ENCODE peak calls at places on chromosomes 5 and 9, in nine cellular contexts. One of them, this sample, is unnamed.

GRCh38 chr5:133969654-133970324 is 1.4 kb upstream of the C5orf15 start:
- DNase-seq in skeletal muscle cell: no peak
- DNase-seq in NT2/D1: no peak
- DNase-seq in A172: no peak
- DNase-seq in IMR-90: peak
- DNase-seq in germinal center: peak
- DNase-seq in astrocyte: no peak
- DNase-seq in suprapubic skin: no peak
- DNase-seq in dorsolateral prefrontal cortex: no peak
- DNase-seq in this sample: no peak

GRCh38 chr5:173802670-173803165 is 85.4 kb upstream of the CPEB4 start:
- DNase-seq in suprapubic skin: no peak
- DNase-seq in germinal center: no peak
- DNase-seq in astrocyte: no peak
- DNase-seq in NT2/D1: no peak
- DNase-seq in dorsolateral prefrontal cortex: no peak
- DNase-seq in skeletal muscle cell: no peak
- DNase-seq in IMR-90: peak
- DNase-seq in A172: no peak
- DNase-seq in this sample: no peak

GRCh38 chr9:131585375-131585774 is 40.1 kb downstream of the PRRT1B start:
- DNase-seq in suprapubic skin: no peak
- DNase-seq in astrocyte: no peak
- DNase-seq in germinal center: no peak
- DNase-seq in IMR-90: peak
- DNase-seq in skeletal muscle cell: no peak
- DNase-seq in NT2/D1: no peak
- DNase-seq in A172: no peak
- DNase-seq in dorsolateral prefrontal cortex: no peak
- DNase-seq in this sample: no peak

GRCh38 chr9:76213751-76214150 is 180.5 kb downstream of the RFK start:
- DNase-seq in A172: no peak
- DNase-seq in IMR-90: no peak
- DNase-seq in NT2/D1: no peak
- DNase-seq in suprapubic skin: no peak
- DNase-seq in skeletal muscle cell: no peak
- DNase-seq in germinal center: no peak
- DNase-seq in dorsolateral prefrontal cortex: no peak
- DNase-seq in astrocyte: peak
- DNase-seq in this sample: no peak

GRCh38 chr5:33180900-33181299 is 259.9 kb upstream of the TARS1 start:
- DNase-seq in NT2/D1: peak
- DNase-seq in IMR-90: peak
- DNase-seq in dorsolateral prefrontal cortex: no peak
- DNase-seq in germinal center: no peak
- DNase-seq in A172: peak
- DNase-seq in skeletal muscle cell: no peak
- DNase-seq in suprapubic skin: no peak
- DNase-seq in astrocyte: peak
- DNase-seq in this sample: no peak

GRCh38 chr5:53019320-53019719 is 30.2 kb downstream of the ITGA2 start:
- DNase-seq in skeletal muscle cell: no peak
- DNase-seq in astrocyte: peak
- DNase-seq in NT2/D1: no peak
- DNase-seq in dorsolateral prefrontal cortex: no peak
- DNase-seq in A172: peak
- DNase-seq in suprapubic skin: no peak
- DNase-seq in germinal center: no peak
- DNase-seq in IMR-90: peak
- DNase-seq in this sample: no peak

GRCh38 chr9:127788337-127789011 is 2.6 kb downstream of the CDK9 start:
- DNase-seq in A172: no peak
- DNase-seq in NT2/D1: no peak
- DNase-seq in astrocyte: no peak
- DNase-seq in suprapubic skin: no peak
- DNase-seq in dorsolateral prefrontal cortex: no peak
- DNase-seq in germinal center: no peak
- DNase-seq in skeletal muscle cell: no peak
- DNase-seq in IMR-90: no peak
- DNase-seq in this sample: no peak

GRCh38 chr9:135409286-135410200 is 70.0 kb upstream of the PPP1R26 start:
- DNase-seq in germinal center: no peak
- DNase-seq in astrocyte: no peak
- DNase-seq in dorsolateral prefrontal cortex: no peak
- DNase-seq in IMR-90: no peak
- DNase-seq in NT2/D1: no peak
- DNase-seq in suprapubic skin: no peak
- DNase-seq in skeletal muscle cell: no peak
- DNase-seq in A172: no peak
- DNase-seq in this sample: no peak

GRCh38 chr5:52786391-52786790 is 1.3 kb upstream of the ITGA1 start:
- DNase-seq in astrocyte: no peak
- DNase-seq in skeletal muscle cell: no peak
- DNase-seq in NT2/D1: no peak
- DNase-seq in A172: no peak
- DNase-seq in IMR-90: peak
- DNase-seq in dorsolateral prefrontal cortex: no peak
- DNase-seq in germinal center: no peak
- DNase-seq in suprapubic skin: no peak
- DNase-seq in this sample: no peak

GRCh38 chr9:121372563-121373400 is 2.7 kb upstream of the STOM start:
- DNase-seq in NT2/D1: no peak
- DNase-seq in astrocyte: no peak
- DNase-seq in dorsolateral prefrontal cortex: no peak
- DNase-seq in suprapubic skin: no peak
- DNase-seq in A172: no peak
- DNase-seq in skeletal muscle cell: peak
- DNase-seq in germinal center: no peak
- DNase-seq in IMR-90: peak
- DNase-seq in this sample: no peak

GRCh38 chr5:32202394-32202793 is 28.3 kb upstream of the GOLPH3 start:
- DNase-seq in astrocyte: peak
- DNase-seq in NT2/D1: no peak
- DNase-seq in A172: no peak
- DNase-seq in IMR-90: peak
- DNase-seq in skeletal muscle cell: peak
- DNase-seq in suprapubic skin: no peak
- DNase-seq in dorsolateral prefrontal cortex: no peak
- DNase-seq in germinal center: no peak
- DNase-seq in this sample: no peak

GRCh38 chr5:61697811-61698587 is 365.9 kb downstream of the ZSWIM6 start:
- DNase-seq in IMR-90: no peak
- DNase-seq in skeletal muscle cell: no peak
- DNase-seq in astrocyte: no peak
- DNase-seq in dorsolateral prefrontal cortex: no peak
- DNase-seq in germinal center: no peak
- DNase-seq in A172: no peak
- DNase-seq in NT2/D1: no peak
- DNase-seq in suprapubic skin: no peak
- DNase-seq in this sample: no peak

GRCh38 chr5:62732677-62733121 is 154.1 kb downstream of the LRRC70 start:
- DNase-seq in dorsolateral prefrontal cortex: no peak
- DNase-seq in suprapubic skin: no peak
- DNase-seq in skeletal muscle cell: no peak
- DNase-seq in germinal center: no peak
- DNase-seq in NT2/D1: no peak
- DNase-seq in A172: no peak
- DNase-seq in IMR-90: peak
- DNase-seq in astrocyte: no peak
- DNase-seq in this sample: no peak

This sample was measured in coronary artery.